ENCODE peak calls at places on chromosomes 3 and 15, in seven cellular contexts. L is GM12892, N is GM12891, M is spleen, F is upper lobe of left lung, P is suprapubic skin, C is transverse colon. G is an unnamed sample.

GRCh38 chr3:123282461-123282860 is 80.7 kb downstream of the SEC22A start:
- DNase-seq in L (no peak), N (no peak), M (no peak), F (no peak), P (no peak), C (no peak), G (no peak)

GRCh38 chr3:128068156-128068620 is 16.0 kb downstream of the SEC61A1 start:
- DNase-seq in L (no peak), N (peak; percentile 52), M (peak; percentile 67), F (no peak), P (no peak), C (no peak), G (no peak)

GRCh38 chr3:129485681-129486056 is 42.8 kb upstream of the RHO start:
- DNase-seq in L (no peak), N (no peak), M (peak; percentile 85), F (no peak), P (peak; percentile 96), C (peak; percentile 68), G (peak; percentile 93)

GRCh38 chr3:69696365-69696764 is 42.9 kb upstream of the MITF start:
- DNase-seq in L (no peak), N (no peak), M (no peak), F (no peak), P (no peak), C (no peak), G (no peak)

GRCh38 chr3:16429086-16429485 is 84.4 kb downstream of the RFTN1 start:
- DNase-seq in L (no peak), N (no peak), M (no peak), F (no peak), P (no peak), C (no peak), G (no peak)

GRCh38 chr3:13461169-13462124 is 18.7 kb upstream of the HDAC11 start:
- DNase-seq in L (peak; percentile 42), N (peak; percentile 39), M (peak; percentile 90), F (no peak), P (no peak), C (peak; percentile 64), G (no peak)

GRCh38 chr3:51156147-51156546 is 228.9 kb upstream of the MANF start:
- DNase-seq in L (no peak), N (no peak), M (no peak), F (no peak), P (no peak), C (no peak), G (no peak)

GRCh38 chr3:188646592-188646991 is 492.6 kb downstream of the LPP start:
- DNase-seq in L (no peak), N (no peak), M (no peak), F (no peak), P (no peak), C (no peak), G (no peak)

GRCh38 chr3:142046320-142047020 is 102.9 kb downstream of the TFDP2 start:
- DNase-seq in L (no peak), N (no peak), M (no peak), F (no peak), P (no peak), C (no peak), G (no peak)

GRCh38 chr15:70323111-70323851 is 225.6 kb upstream of the TLE3 start:
- DNase-seq in L (no peak), N (no peak), M (no peak), F (peak; percentile 55), P (peak; percentile 84), C (peak; percentile 51), G (peak; percentile 55)

GRCh38 chr15:88605507-88606436 is 15.4 kb upstream of the AEN start:
- DNase-seq in L (no peak), N (no peak), M (peak; percentile 76), F (peak; percentile 86), P (no peak), C (no peak), G (no peak)

GRCh38 chr3:30535515-30535914 is 70.9 kb upstream of the TGFBR2 start:
- DNase-seq in L (no peak), N (no peak), M (no peak), F (no peak), P (no peak), C (no peak), G (no peak)

GRCh38 chr15:25339431-25339830 is 99.4 kb downstream of the UBE3A start:
- DNase-seq in L (no peak), N (no peak), M (no peak), F (no peak), P (no peak), C (no peak), G (no peak)

GRCh38 chr3:119679874-119680273 is 2.7 kb upstream of the COX17 start:
- DNase-seq in L (no peak), N (no peak), M (no peak), F (no peak), P (no peak), C (no peak), G (no peak)

GRCh38 chr3:119675188-119675874 is 1.9 kb downstream of the COX17 start:
- DNase-seq in L (no peak), N (no peak), M (no peak), F (no peak), P (no peak), C (no peak), G (no peak)

GRCh38 chr3:119676020-119676419 is 1.2 kb downstream of the COX17 start:
- DNase-seq in L (no peak), N (no peak), M (no peak), F (no peak), P (no peak), C (no peak), G (no peak)

GRCh38 chr3:119677641-119677934 is 382 bp upstream of the COX17 start:
- DNase-seq in L (no peak), N (no peak), M (no peak), F (no peak), P (no peak), C (no peak), G (no peak)

DNA sequence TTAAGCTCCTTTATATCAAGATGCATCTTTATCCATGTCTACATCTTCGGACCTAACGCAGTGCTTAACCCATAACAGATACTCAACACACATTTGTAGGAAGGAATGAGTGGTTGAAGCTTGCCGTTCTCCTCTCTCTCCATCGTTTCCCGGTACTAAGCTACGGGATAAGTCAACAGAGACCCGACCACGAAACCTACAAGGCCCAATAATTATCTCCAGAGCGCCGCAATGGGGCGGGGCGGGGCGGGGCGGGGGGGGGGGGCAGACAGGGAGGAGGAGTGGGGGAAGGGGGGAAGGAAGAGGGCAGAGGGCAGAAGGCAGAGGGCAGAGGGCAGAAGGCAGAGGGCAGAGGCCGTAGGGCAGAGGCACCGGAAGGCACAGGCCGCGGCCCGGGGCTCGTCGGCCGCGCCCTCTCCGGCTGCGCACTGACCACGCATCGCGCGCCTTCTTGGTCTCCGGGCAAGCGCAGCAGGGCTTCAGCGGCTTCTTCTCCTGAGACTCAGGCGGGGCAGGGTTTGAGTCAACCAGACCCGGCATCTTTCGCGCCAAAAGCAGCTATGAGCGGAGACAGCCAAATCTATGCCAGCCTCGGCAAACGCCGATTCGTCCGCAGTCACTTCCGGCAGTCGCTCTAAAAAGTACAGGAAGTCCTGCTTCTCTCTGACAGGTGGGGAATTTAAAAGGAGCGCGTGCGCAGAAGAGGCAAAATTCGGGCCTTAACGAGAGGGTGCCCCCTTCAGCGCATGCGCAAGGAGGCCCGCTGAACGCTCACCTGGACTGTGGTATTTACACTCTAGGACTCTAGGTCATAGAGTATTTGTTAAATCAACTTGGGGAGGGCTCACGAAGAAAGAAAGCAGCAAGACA is at the start of gene COX17:
- DNase-seq in L (peak; percentile 76), N (peak; percentile 79), M (peak; percentile 97), F (peak; percentile 92), P (peak; percentile 96), C (peak; percentile 98), G (peak; percentile 94)
- TF ChIP-seq POLR2A in L (peak; percentile 85), N (peak; percentile 57), M (peak; percentile 17), F (peak; percentile 50), P (peak; percentile 74), C (peak; percentile 82), G (peak; percentile 28)

DNA sequence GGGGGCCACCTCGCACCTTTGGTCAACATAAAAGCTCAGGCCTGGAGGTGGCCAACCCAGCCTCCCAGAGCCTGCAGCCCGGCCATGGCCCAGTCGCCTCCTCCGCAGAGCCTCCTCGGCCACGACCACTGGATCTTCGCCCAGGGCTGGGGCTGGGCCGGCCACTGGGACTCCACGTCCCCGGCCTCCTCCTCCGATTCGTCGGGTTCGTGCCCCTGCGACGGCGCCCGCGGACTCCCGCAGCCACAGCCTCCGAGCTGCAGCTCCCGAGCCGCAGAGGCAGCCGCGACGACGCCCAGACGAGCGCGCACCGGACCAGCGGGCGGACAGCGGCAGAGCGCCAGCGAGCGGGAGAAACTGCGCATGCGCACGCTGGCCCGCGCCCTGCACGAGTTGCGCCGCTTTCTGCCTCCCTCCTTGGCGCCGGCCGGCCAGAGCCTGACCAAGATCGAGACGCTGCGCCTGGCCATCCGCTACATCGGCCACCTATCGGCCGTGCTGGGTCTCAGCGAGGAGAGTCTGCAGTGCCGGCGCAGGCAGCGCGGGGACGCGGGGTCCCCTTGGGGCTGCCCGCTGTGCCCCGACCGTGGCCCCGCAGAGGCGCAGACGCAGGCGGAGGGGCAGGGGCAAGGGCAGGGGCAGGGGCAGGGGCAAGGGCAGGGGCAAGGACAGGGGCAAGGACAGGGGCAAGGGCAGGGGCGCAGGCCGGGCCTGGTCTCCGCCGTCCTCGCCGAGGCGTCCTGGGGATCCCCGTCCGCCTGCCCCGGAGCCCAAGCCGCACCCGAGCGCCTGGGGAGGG is at the start of gene MESP2:
- DNase-seq in L (peak; percentile 75), N (peak; percentile 79), M (peak; percentile 94), F (peak; percentile 97), P (peak; percentile 87), C (peak; percentile 88), G (no peak)
- TF ChIP-seq POLR2AphosphoS5 in L (no peak), N (no peak), M (peak; percentile 73), F (no peak), P (no peak), C (no peak), G (peak; percentile 26)

GRCh38 chr3:178036745-178037144 is 499.5 kb upstream of the KCNMB2 start:
- DNase-seq in L (no peak), N (no peak), M (no peak), F (no peak), P (no peak), C (no peak), G (no peak)
- TF ChIP-seq POLR2A in L (no peak), N (no peak), M (no peak), F (no peak), P (no peak), C (no peak), G (no peak)

GRCh38 chr3:160412477-160412876 is 13.0 kb downstream of the SMC4 start:
- DNase-seq in L (no peak), N (no peak), M (no peak), F (no peak), P (no peak), C (no peak), G (no peak)
- TF ChIP-seq POLR2AphosphoS5 in L (no peak), N (no peak), M (no peak), F (no peak), P (no peak), C (no peak), G (no peak)

GRCh38 chr3:179322481-179323196 is at the start of gene ZNF639:
- DNase-seq in L (peak; percentile 90), N (peak; percentile 88), M (peak; percentile 95), F (peak; percentile 95), P (peak; percentile 87), C (peak; percentile 83), G (peak; percentile 58)

GRCh38 chr3:179318876-179319275 is 4.0 kb upstream of the ZNF639 start:
- DNase-seq in L (no peak), N (no peak), M (no peak), F (no peak), P (no peak), C (no peak), G (no peak)

GRCh38 chr3:179321585-179322322 is 1.1 kb upstream of the ZNF639 start:
- DNase-seq in L (no peak), N (no peak), M (no peak), F (no peak), P (no peak), C (peak; percentile 25), G (no peak)

GRCh38 chr3:179324270-179324754 is 1.5 kb downstream of the ZNF639 start:
- DNase-seq in L (no peak), N (no peak), M (no peak), F (no peak), P (no peak), C (no peak), G (no peak)

GRCh38 chr3:179323197-179323901 is 518 bp downstream of the ZNF639 start:
- DNase-seq in L (peak; percentile 49), N (peak; percentile 46), M (peak; percentile 92), F (peak; percentile 93), P (peak; percentile 84), C (peak; percentile 69), G (peak; percentile 58)
- TF ChIP-seq POLR2A in L (peak; percentile 4), N (peak; percentile 25), M (no peak), F (no peak), P (no peak), C (peak; percentile 20), G (no peak)